ENCODE peak calls at places on chromosome 18, in seven cellular contexts. K is IMR-90, Q is esophagus squamous epithelium, J is body of pancreas, N is endothelial cell of umbilical vein, B is K562, R is HCT116. F is an unnamed sample.
A peak's percentile ranks its signal among the peaks of the same experiment; 100 is the strongest.

GRCh38 chr18:4455113-4455811 is at the start of gene DLGAP1:
- DNase-seq in K (no peak), Q (no peak), J (peak; percentile 17), N (no peak), B (no peak), R (no peak), F (peak; percentile 26)

GRCh38 chr18:31657823-31658669 is 26.3 kb downstream of the B4GALT6 start:
- DNase-seq in K (no peak), Q (no peak), J (no peak), N (no peak), B (no peak), R (no peak), F (no peak)

GRCh38 chr18:58321986-58322385 is 278.0 kb downstream of the NEDD4L start:
- DNase-seq in K (peak; percentile 74), Q (peak; percentile 7), J (peak; percentile 84), N (peak; percentile 65), B (peak; percentile 51), R (peak; percentile 74), F (peak; percentile 78)

GRCh38 chr18:76975577-76976110 is 153.3 kb downstream of the ZNF236 start:
- DNase-seq in K (no peak), Q (no peak), J (no peak), N (no peak), B (no peak), R (no peak), F (no peak)

GRCh38 chr18:60962629-60963028 is 370.6 kb upstream of the CDH20 start:
- DNase-seq in K (no peak), Q (no peak), J (no peak), N (no peak), B (no peak), R (no peak), F (no peak)

GRCh38 chr18:54958711-54959625 is at the start of gene CCDC68:
- DNase-seq in K (no peak), Q (no peak), J (peak; percentile 80), N (peak; percentile 18), B (peak; percentile 33), R (no peak), F (no peak)

GRCh38 chr18:49135871-49136270 is 185.1 kb upstream of the SMAD7 start:
- DNase-seq in K (peak; percentile 56), Q (no peak), J (peak; percentile 44), N (peak; percentile 26), B (no peak), R (no peak), F (peak; percentile 57)

GRCh38 chr18:76824754-76825153 is 2.4 kb downstream of the ZNF236 start:
- DNase-seq in K (no peak), Q (no peak), J (no peak), N (no peak), B (no peak), R (no peak), F (no peak)

GRCh38 chr18:45557296-45557695 is 58.0 kb upstream of the SLC14A2 start:
- DNase-seq in K (no peak), Q (no peak), J (no peak), N (no peak), B (no peak), R (no peak), F (no peak)

GRCh38 chr18:75127143-75128021 is 81.6 kb downstream of the PTGR3 start:
- DNase-seq in K (no peak), Q (no peak), J (no peak), N (no peak), B (no peak), R (no peak), F (no peak)

GRCh38 chr18:44342946-44343345 is 337.7 kb upstream of the SETBP1 start:
- DNase-seq in K (no peak), Q (no peak), J (no peak), N (no peak), B (no peak), R (no peak), F (no peak)

GRCh38 chr18:12880532-12880892 is 3.5 kb downstream of the PTPN2 start:
- DNase-seq in K (no peak), Q (no peak), J (no peak), N (no peak), B (no peak), R (no peak), F (no peak)

GRCh38 chr18:36120297-36120696 is 8.8 kb downstream of the SLC39A6 start:
- DNase-seq in K (no peak), Q (no peak), J (no peak), N (no peak), B (no peak), R (no peak), F (no peak)

GRCh38 chr18:23143059-23143831 is 8.0 kb downstream of the CABLES1 start:
- DNase-seq in K (no peak), Q (no peak), J (peak; percentile 31), N (no peak), B (no peak), R (peak; percentile 54), F (peak; percentile 68)

GRCh38 chr18:54975598-54975997 is 16.3 kb upstream of the CCDC68 start:
- DNase-seq in K (peak; percentile 11), Q (no peak), J (no peak), N (no peak), B (no peak), R (no peak), F (no peak)

GRCh38 chr18:57331718-57332117 is 20.6 kb upstream of the ST8SIA3 start:
- DNase-seq in K (no peak), Q (no peak), J (no peak), N (no peak), B (no peak), R (no peak), F (no peak)

GRCh38 chr18:32918692-32919250 is 145.9 kb upstream of the KLHL14 start:
- DNase-seq in K (no peak), Q (no peak), J (no peak), N (no peak), B (no peak), R (no peak), F (no peak)

GRCh38 chr18:35588995-35589394 is 7.5 kb downstream of the GALNT1 start:
- DNase-seq in K (no peak), Q (no peak), J (no peak), N (peak; percentile 11), B (no peak), R (no peak), F (no peak)

GRCh38 chr18:46174317-46175039 is 70.3 kb downstream of the HAUS1 start:
- DNase-seq in K (peak; percentile 30), Q (no peak), J (peak; percentile 14), N (peak; percentile 44), B (peak; percentile 21), R (no peak), F (peak; percentile 52)

GRCh38 chr18:37179384-37179783 is 350.5 kb downstream of the KIAA1328 start:
- DNase-seq in K (no peak), Q (no peak), J (peak; percentile 77), N (no peak), B (no peak), R (no peak), F (no peak)

GRCh38 chr18:35474884-35475283 is 22.9 kb downstream of the INO80C start:
- DNase-seq in K (no peak), Q (no peak), J (no peak), N (no peak), B (no peak), R (no peak), F (no peak)

GRCh38 chr18:32469691-32470131 is 971 bp downstream of the GAREM1 start:
- DNase-seq in K (peak; percentile 10), Q (no peak), J (no peak), N (no peak), B (no peak), R (no peak), F (no peak)

GRCh38 chr18:62512532-62512931 is 10.3 kb upstream of the ZCCHC2 start:
- DNase-seq in K (no peak), Q (no peak), J (no peak), N (no peak), B (no peak), R (no peak), F (no peak)
- H3K9me3 ChIP-seq in K (peaks cover 5% of the 10 kb centered on the region), Q (no peaks in the 10 kb centered on the region), J (no peaks in the 10 kb centered on the region), N (no peaks in the 10 kb centered on the region), B (no peaks in the 10 kb centered on the region), R (no peaks in the 10 kb centered on the region), F (no peaks in the 10 kb centered on the region)

GRCh38 chr18:79457652-79458051 is 61.9 kb downstream of the NFATC1 start:
- DNase-seq in K (no peak), Q (no peak), J (no peak), N (no peak), B (no peak), R (no peak), F (no peak)
- TF ChIP-seq POLR2A in K (no peak), Q (no peak), J (no peak), N (no peak), B (no peak), R (no peak), F (no peak)

DNA sequence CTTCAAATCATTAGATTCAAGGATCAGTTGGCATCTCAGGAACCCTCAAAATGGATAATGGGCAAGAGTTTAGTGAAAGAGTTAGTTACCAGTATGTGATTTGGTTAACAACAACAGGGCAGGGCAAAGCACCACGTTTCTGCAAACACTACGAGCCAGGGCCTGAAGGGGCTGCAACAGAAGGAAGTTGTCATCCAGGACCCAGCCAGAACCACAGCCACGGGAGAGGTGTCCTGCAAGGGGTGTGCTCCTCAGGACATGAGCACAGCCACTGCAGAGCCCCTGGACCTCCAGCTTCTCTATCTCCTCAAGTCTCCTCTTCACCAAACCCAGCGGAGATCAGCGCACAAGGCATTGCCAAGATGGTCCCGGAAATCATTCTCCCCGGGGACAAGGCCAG is 173.3 kb upstream of the PIEZO2 start:
- DNase-seq in K (no peak), Q (no peak), J (no peak), N (no peak), B (no peak), R (no peak), F (no peak)
- TF ChIP-seq CTCF in K (no peak), Q (no peak), J (no peak), N (no peak), B (no peak), R (peak; percentile 13), F (no peak)

DNA sequence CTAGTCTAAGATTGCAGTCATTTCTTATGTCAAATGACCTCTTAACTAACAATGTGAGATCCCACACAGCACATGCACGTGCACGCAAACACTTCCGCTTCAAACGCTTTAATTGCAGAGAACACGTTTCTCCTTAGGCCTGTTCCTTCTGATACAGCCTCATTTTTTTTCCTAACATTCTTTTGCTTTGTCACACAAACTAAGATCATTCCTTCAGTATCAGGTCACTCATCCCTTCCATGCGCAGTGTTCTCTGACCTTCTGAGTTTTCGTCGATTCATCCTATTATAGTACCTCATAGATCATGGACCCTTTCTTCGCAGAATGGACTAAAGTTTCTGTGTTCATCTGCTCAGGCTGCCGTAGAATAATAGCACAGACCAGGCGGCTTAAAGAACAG is 327.1 kb upstream of the CDH19 start:
- DNase-seq in K (no peak), Q (no peak), J (no peak), N (no peak), B (no peak), R (no peak), F (no peak)
- H3K9me3 ChIP-seq in K (peaks cover 3% of the 10 kb centered on the region), Q (no peaks in the 10 kb centered on the region), J (no peaks in the 10 kb centered on the region), N (no peaks in the 10 kb centered on the region), B (no peaks in the 10 kb centered on the region), R (peaks cover 13% of the 10 kb centered on the region), F (no peaks in the 10 kb centered on the region)

DNA sequence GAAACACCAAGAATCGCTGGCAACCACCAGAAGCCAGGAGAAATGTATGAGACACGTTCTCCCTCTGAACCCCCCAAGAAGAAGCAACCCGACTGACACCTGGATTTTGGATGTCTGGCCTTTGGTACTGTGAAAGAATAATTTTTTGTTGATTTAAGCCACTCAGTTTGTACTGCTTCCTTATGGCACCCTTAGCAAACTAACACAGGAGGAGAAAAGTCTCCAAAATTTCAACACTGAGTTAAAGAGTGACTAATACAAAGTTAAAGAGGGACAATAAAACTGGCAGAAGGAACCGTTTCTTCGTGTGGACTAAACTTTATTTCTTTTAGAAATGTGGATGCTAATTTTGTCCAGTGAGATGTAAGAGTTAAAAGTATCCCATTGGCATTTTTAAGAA is 660.9 kb upstream of the LINC00305 start:
- DNase-seq in K (no peak), Q (no peak), J (no peak), N (no peak), B (no peak), R (no peak), F (no peak)
- TF ChIP-seq POLR2A in K (no peak), Q (no peak), J (no peak), N (no peak), B (no peak), R (no peak), F (no peak)